ENCODE peak calls at places on chromosomes 4 and X, in four cellular contexts. W, N, Q and M are unnamed samples.

GRCh38 chr4:76420901-76421581 is at the start of gene CCDC158:
- DNase-seq in W (no peak), N (no peak), Q (no peak), M (no peak)

GRCh38 chr4:82044141-82044993 is 329.4 kb downstream of the HNRNPD start:
- DNase-seq in W (peak), N (peak), Q (no peak), M (peak)

GRCh38 chrX:19513383-19513782 is 1.9 kb downstream of the MAP3K15 start:
- DNase-seq in W (peak), N (no peak), Q (no peak), M (no peak)

GRCh38 chr4:76526585-76526990 is 91.6 kb downstream of the SHROOM3 start:
- DNase-seq in W (no peak), N (no peak), Q (no peak), M (no peak)

GRCh38 chr4:6162885-6163284 is 37.5 kb downstream of the JAKMIP1 start:
- DNase-seq in W (no peak), N (no peak), Q (no peak), M (no peak)

GRCh38 chrX:134244043-134244442 is 7.1 kb downstream of the CCDC160 start:
- DNase-seq in W (no peak), N (no peak), Q (no peak), M (no peak)

GRCh38 chr4:169243808-169244207 is 26.9 kb downstream of the SH3RF1 start:
- DNase-seq in W (no peak), N (no peak), Q (no peak), M (no peak)

GRCh38 chr4:35649784-35650183 is 594.5 kb downstream of the ARAP2 start:
- DNase-seq in W (no peak), N (no peak), Q (no peak), M (no peak)

GRCh38 chrX:9318213-9318612 is 146.6 kb upstream of the TBL1X start:
- DNase-seq in W (no peak), N (no peak), Q (no peak), M (no peak)

GRCh38 chrX:103413981-103414380 is 37.6 kb downstream of the BEX3 start:
- DNase-seq in W (no peak), N (no peak), Q (no peak), M (no peak)

GRCh38 chr4:26576171-26576829 is 7.6 kb upstream of the TBC1D19 start:
- DNase-seq in W (no peak), N (no peak), Q (no peak), M (no peak)

GRCh38 chr4:71857713-71858451 is 74.0 kb upstream of the GC start:
- DNase-seq in W (no peak), N (no peak), Q (no peak), M (no peak)

GRCh38 chr4:99507762-99508161 is 3.1 kb upstream of the C4orf17 start:
- DNase-seq in W (no peak), N (no peak), Q (no peak), M (no peak)

GRCh38 chr4:183154701-183155391 is 55.8 kb downstream of the WWC2 start:
- DNase-seq in W (no peak), N (no peak), Q (no peak), M (no peak)

DNA sequence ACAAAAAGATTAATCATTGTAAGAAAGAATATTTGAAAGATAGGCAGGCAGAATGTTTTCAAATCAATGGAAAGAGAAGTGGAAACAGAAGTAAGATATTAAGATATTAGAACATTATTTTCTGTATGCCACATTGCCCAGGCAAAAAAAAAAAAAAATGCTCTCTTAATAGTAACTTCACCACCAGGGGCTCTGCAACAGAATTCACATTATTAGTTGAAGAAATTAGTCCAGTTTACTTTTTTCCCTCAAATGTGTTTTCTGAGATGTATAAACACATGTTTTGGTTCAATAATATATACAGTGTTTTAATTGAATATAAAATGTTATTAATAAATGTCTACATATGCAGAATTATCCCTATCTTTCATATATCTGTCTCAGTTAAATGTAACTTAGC is 78.0 kb upstream of the ADAD1 start:
- DNase-seq in W (no peak), N (no peak), Q (no peak), M (no peak)
- TF ChIP-seq CTCF in W (no peak), N (no peak), Q (peak), M (no peak)

GRCh38 chr4:140052050-140052449 is 101.9 kb downstream of the MAML3 start:
- DNase-seq in W (no peak), N (peak), Q (peak), M (no peak)
- TF ChIP-seq CTCF in W (no peak), N (peak), Q (peak), M (no peak)

GRCh38 chr4:72887152-72887551 is 182.4 kb downstream of the COX18 start:
- DNase-seq in W (no peak), N (no peak), Q (no peak), M (no peak)

GRCh38 chr4:72888331-72888730 is 181.2 kb downstream of the COX18 start:
- DNase-seq in W (no peak), N (no peak), Q (no peak), M (no peak)

GRCh38 chr4:72886602-72887001 is 182.9 kb downstream of the COX18 start:
- DNase-seq in W (no peak), N (no peak), Q (peak), M (no peak)
- TF ChIP-seq CTCF in W (no peak), N (no peak), Q (peak), M (peak)

GRCh38 chrX:139776614-139777013 is 68.6 kb upstream of the MCF2 start:
- DNase-seq in W (no peak), N (no peak), Q (no peak), M (no peak)
- TF ChIP-seq CTCF in W (no peak), N (no peak), Q (no peak), M (no peak)

DNA sequence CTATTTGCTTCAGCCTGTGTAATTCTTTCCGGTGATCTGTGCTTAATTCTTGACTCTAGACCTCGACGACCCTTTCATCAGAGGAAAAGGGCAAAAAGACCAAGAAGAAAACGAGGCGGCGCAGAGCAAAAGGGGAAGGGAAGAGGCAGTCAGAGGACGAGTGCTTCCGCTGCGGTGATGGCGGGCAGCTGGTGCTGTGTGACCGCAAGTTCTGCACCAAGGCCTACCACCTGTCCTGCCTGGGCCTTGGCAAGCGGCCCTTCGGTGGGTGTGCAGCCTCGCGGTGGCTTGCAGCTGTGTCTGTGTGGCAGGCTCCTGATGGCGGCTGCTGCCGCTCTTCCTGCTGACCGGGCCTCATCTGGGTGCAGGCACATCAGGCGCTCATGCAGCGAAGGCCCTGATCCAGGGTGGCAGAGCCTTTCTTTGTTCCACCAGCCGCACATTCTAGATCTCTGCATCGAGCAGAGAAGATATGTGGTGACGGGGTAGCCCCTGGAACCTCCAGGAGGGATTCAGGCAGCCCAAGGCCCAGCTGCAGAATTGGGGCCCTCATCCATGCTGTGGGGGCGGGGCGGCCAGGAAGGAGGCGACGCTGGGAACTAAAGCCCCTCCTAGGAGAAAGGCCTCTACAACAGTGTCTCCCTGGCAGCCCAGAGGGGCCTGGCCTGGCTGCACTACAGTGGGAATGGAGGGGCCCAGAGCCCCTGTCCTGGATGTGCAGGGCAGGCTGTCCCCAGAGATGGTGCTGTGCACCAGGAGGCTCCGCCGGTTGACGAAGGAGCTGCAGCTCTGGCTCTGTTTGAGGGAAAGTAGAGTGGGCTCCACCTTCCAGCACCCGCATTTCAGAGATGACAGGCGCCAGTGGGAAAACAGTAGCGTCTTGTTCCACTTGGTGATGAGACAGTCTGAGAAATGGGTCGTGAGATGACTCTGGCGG is 32.1 kb downstream of the NELFA start:
- DNase-seq in W (peak), N (no peak), Q (no peak), M (no peak)
- TF ChIP-seq CTCF in W (no peak), N (no peak), Q (no peak), M (no peak)

GRCh38 chr4:159608434-159608833 is 505.6 kb downstream of the RAPGEF2 start:
- DNase-seq in W (no peak), N (no peak), Q (no peak), M (no peak)
- TF ChIP-seq CTCF in W (no peak), N (no peak), Q (no peak), M (no peak)